ENCODE peak calls at places on chromosomes 13 and 19, in five cellular contexts. G is fibroblast of lung; O is foreskin fibroblast; T is A549; B is CD8-positive, alpha-beta T cell. H is an unnamed sample.

GRCh38 chr13:104773775-104774174 is 1707.6 kb upstream of the SLC10A2 start:
- DNase-seq in G (peak; percentile 80), O (peak; percentile 32), T (peak; percentile 12), B (no peak), H (peak; percentile 69)

GRCh38 chr13:114285166-114285808 is 3.9 kb downstream of the UPF3A start:
- DNase-seq in G (no peak), O (no peak), T (no peak), B (no peak), H (peak; percentile 51)

GRCh38 chr13:81745391-81745790 is 1404.5 kb upstream of the SPRY2 start:
- DNase-seq in G (no peak), O (no peak), T (no peak), B (no peak), H (no peak)

GRCh38 chr13:89852570-89852969 is 1494.9 kb upstream of the MIR17HG start:
- DNase-seq in G (no peak), O (no peak), T (no peak), B (no peak), H (no peak)

GRCh38 chr13:22517544-22517943 is 663.2 kb upstream of the SGCG start:
- DNase-seq in G (peak; percentile 6), O (no peak), T (no peak), B (no peak), H (no peak)

GRCh38 chr19:33134571-33135041 is 2.7 kb downstream of the WDR88 start:
- DNase-seq in G (no peak), O (no peak), T (no peak), B (peak; percentile 40), H (no peak)

GRCh38 chr13:100552755-100553154 is 35.8 kb downstream of the GGACT start:
- DNase-seq in G (no peak), O (no peak), T (no peak), B (no peak), H (no peak)

GRCh38 chr13:30698023-30698422 is 37.3 kb upstream of the ALOX5AP start:
- DNase-seq in G (peak; percentile 91), O (no peak), T (no peak), B (no peak), H (peak; percentile 90)

GRCh38 chr13:44710576-44710975 is 134.4 kb upstream of the TSC22D1 start:
- DNase-seq in G (peak; percentile 66), O (peak; percentile 92), T (peak; percentile 49), B (no peak), H (peak; percentile 96)

GRCh38 chr13:75181906-75182305 is 300.1 kb downstream of the TBC1D4 start:
- DNase-seq in G (peak; percentile 67), O (peak; percentile 59), T (peak; percentile 42), B (no peak), H (peak; percentile 77)

GRCh38 chr13:51539887-51540286 is 44.4 kb upstream of the WDFY2 start:
- DNase-seq in G (peak; percentile 74), O (no peak), T (no peak), B (no peak), H (no peak)

GRCh38 chr13:59103004-59103768 is 1060.5 kb downstream of the DIAPH3 start:
- DNase-seq in G (peak; percentile 96), O (no peak), T (no peak), B (no peak), H (peak; percentile 71)

GRCh38 chr19:14097532-14098151 is 7.1 kb upstream of the SAMD1 start:
- DNase-seq in G (no peak), O (no peak), T (no peak), B (no peak), H (no peak)

GRCh38 chr19:32309711-32310390 is 35.6 kb upstream of the ZNF507 start:
- DNase-seq in G (no peak), O (no peak), T (no peak), B (no peak), H (no peak)

GRCh38 chr13:60242231-60242630 is 78.5 kb upstream of the DIAPH3 start:
- DNase-seq in G (no peak), O (no peak), T (no peak), B (no peak), H (no peak)

GRCh38 chr19:4328243-4328990 is 10.2 kb downstream of the STAP2 start:
- DNase-seq in G (peak; percentile 93), O (peak; percentile 94), T (peak; percentile 36), B (peak; percentile 96), H (peak; percentile 96)

GRCh38 chr19:29524912-29525870 is 603 bp upstream of the VSTM2B start:
- DNase-seq in G (no peak), O (no peak), T (no peak), B (no peak), H (no peak)

GRCh38 chr19:29076161-29076560 is 136.8 kb downstream of the UQCRFS1 start:
- DNase-seq in G (no peak), O (no peak), T (no peak), B (no peak), H (no peak)

GRCh38 chr19:12670159-12670928 is 3.7 kb downstream of the WDR83 start:
- DNase-seq in G (no peak), O (no peak), T (no peak), B (no peak), H (no peak)

GRCh38 chr19:18291590-18292459 is 10.4 kb upstream of the JUND start:
- DNase-seq in G (peak; percentile 85), O (peak; percentile 78), T (peak; percentile 93), B (peak; percentile 82), H (peak; percentile 90)

GRCh38 chr19:51372649-51373504 is at the start of gene NKG7:
- DNase-seq in G (no peak), O (no peak), T (no peak), B (peak; percentile 70), H (no peak)

GRCh38 chr19:38850976-38851621 is 1.3 kb upstream of the HNRNPL start:
- DNase-seq in G (no peak), O (no peak), T (no peak), B (peak; percentile 39), H (no peak)

GRCh38 chr13:26051231-26052135 is at the start of gene SHISA2:
- DNase-seq in G (peak; percentile 54), O (no peak), T (peak; percentile 14), B (peak; percentile 61), H (peak; percentile 78)

GRCh38 chr19:14821958-14822357 is 13.0 kb downstream of the OR7A5 start:
- DNase-seq in G (no peak), O (no peak), T (no peak), B (no peak), H (no peak)

GRCh38 chr13:75533866-75534265 is 3.8 kb downstream of the COMMD6 start:
- DNase-seq in G (no peak), O (no peak), T (no peak), B (no peak), H (no peak)

GRCh38 chr13:30308548-30308947 is 1.2 kb upstream of the KATNAL1 start:
- DNase-seq in G (peak; percentile 40), O (no peak), T (peak; percentile 35), B (no peak), H (no peak)

GRCh38 chr13:47832458-47832972 is 168.6 kb downstream of the SUCLA2 start:
- DNase-seq in G (no peak), O (no peak), T (no peak), B (no peak), H (no peak)

GRCh38 chr19:5903054-5903501 is 512 bp downstream of the NDUFA11 start:
- DNase-seq in G (peak; percentile 43), O (peak; percentile 37), T (no peak), B (no peak), H (no peak)

GRCh38 chr19:35181387-35181786 is 26.9 kb downstream of the FXYD5 start:
- DNase-seq in G (no peak), O (no peak), T (no peak), B (no peak), H (no peak)

GRCh38 chr19:5937550-5937949 is 23.5 kb downstream of the CAPS start:
- DNase-seq in G (no peak), O (no peak), T (no peak), B (no peak), H (no peak)

DNA sequence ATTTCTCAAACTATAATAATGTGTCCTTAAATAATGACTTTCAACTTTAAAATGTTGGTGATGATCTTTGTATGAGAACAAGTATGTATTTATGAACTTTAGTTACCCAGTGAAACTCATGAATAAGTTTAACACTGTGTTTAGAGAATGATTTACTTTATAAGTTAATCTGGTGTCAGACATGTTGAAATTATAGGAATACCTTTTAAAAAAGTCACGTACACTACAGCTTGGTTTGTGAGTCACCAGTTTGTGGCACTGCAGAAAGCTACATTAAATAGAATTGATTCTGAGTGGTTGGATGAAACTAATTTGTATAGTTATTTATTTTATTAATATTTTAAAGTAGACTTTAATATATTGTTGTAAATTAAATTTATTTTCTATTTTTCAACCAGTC is 1366.2 kb upstream of the PCDH20 start:
- DNase-seq in G (no peak), O (peak; percentile 4), T (peak; percentile 11), B (no peak), H (no peak)
- H3K4me3 ChIP-seq in G (no peak overlapping the region), O (no peak overlapping the region), T (no peak overlapping the region), B (no peak overlapping the region), H (no peak overlapping the region)

DNA sequence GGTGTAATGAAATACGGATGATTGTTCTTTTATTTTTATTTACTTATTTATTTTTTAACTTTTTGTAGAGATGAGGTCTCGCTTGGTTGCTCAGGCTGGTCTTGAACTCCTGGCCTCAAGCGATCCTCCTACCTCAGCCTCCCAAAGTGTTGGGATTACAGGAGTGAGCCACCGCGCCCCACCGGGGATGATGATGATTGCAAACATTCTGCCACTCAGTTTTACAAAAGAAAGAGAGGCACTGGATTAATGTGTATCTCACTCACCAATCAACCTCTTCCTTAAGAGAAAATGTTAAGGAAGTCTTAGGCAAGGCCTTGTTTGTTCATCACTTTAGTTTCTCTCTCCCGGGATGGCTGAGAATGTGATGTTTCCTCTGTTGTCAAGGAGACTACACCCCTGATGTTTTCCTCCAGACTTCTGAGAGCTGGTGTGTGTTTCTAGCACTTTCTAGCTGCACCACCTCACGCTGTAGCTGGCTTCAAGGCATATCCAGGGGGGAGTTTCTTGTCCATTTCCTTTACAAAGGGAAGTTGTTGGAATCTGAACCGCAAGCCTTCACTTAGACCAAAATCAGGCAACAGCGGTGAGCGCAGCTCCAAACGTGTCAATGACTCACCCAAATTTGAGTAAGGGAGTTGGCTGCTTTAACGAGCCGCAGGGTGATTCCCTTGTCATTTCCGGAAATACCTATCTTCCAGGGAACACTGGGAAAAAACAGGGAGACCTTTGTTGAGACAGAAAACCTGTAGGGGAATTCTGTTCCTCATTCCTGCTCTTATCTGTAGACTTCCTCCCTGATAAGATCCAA is 2.3 kb downstream of the LDLR start:
- DNase-seq in G (peak; percentile 83), O (peak; percentile 78), T (peak; percentile 82), B (peak; percentile 63), H (peak; percentile 94)
- H3K4me3 ChIP-seq in G (peak overlapping the region; percentile 82), O (peak overlapping the region; percentile 90), T (peak overlapping the region; percentile 79), B (no peak overlapping the region), H (peak overlapping the region; percentile 97)

GRCh38 chr13:96104516-96104915 is 14.6 kb downstream of the HS6ST3 start:
- DNase-seq in G (no peak), O (no peak), T (no peak), B (no peak), H (no peak)

GRCh38 chr13:96100457-96101220 is 10.7 kb downstream of the HS6ST3 start:
- DNase-seq in G (no peak), O (no peak), T (no peak), B (no peak), H (no peak)
- H3K4me3 ChIP-seq in G (no peak overlapping the region), O (no peak overlapping the region), T (no peak overlapping the region), B (no peak overlapping the region), H (no peak overlapping the region)

GRCh38 chr13:35760678-35761308 is 284.3 kb upstream of the MAB21L1 start:
- DNase-seq in G (no peak), O (no peak), T (no peak), B (no peak), H (no peak)
- H3K4me3 ChIP-seq in G (no peak overlapping the region), O (no peak overlapping the region), T (no peak overlapping the region), B (no peak overlapping the region), H (no peak overlapping the region)

GRCh38 chr13:46171223-46171622 is 10.8 kb downstream of the LCP1 start:
- DNase-seq in G (no peak), O (no peak), T (no peak), B (no peak), H (no peak)
- H3K4me3 ChIP-seq in G (no peak overlapping the region), O (no peak overlapping the region), T (no peak overlapping the region), B (peak overlapping the region; percentile 15), H (no peak overlapping the region)

H was measured in astrocyte of the spinal cord.